ENCODE peak calls at places on chromosomes 1 and 21, in four cellular contexts. One of them, this sample, is unnamed.

GRCh38 chr1:203537806-203538464 is 44.0 kb downstream of the OPTC start:
- DNase-seq in HEK293T: no peak
- DNase-seq in HCEC 1CT: peak; percentile 28
- DNase-seq in ACHN: no peak
- DNase-seq in this sample: no peak

GRCh38 chr1:54583868-54584267 is 35.8 kb downstream of the ACOT11 start:
- DNase-seq in HEK293T: no peak
- DNase-seq in HCEC 1CT: no peak
- DNase-seq in ACHN: no peak
- DNase-seq in this sample: no peak

GRCh38 chr1:183432548-183432875 is 14.3 kb upstream of the NMNAT2 start:
- DNase-seq in HEK293T: no peak
- DNase-seq in HCEC 1CT: peak; percentile 17
- DNase-seq in ACHN: no peak
- DNase-seq in this sample: no peak

GRCh38 chr1:56925193-56925592 is 40.6 kb downstream of the C8B start:
- DNase-seq in HEK293T: no peak
- DNase-seq in HCEC 1CT: no peak
- DNase-seq in ACHN: no peak
- DNase-seq in this sample: no peak

GRCh38 chr1:67211589-67212563 is 45.6 kb downstream of the IL23R start:
- DNase-seq in HEK293T: no peak
- DNase-seq in HCEC 1CT: peak; percentile 4
- DNase-seq in ACHN: peak; percentile 12
- DNase-seq in this sample: peak; percentile 23

GRCh38 chr1:64687725-64688285 is 57.1 kb upstream of the RAVER2 start:
- DNase-seq in HEK293T: no peak
- DNase-seq in HCEC 1CT: peak; percentile 69
- DNase-seq in ACHN: no peak
- DNase-seq in this sample: no peak

GRCh38 chr1:157852476-157852875 is 10.9 kb upstream of the CD5L start:
- DNase-seq in HEK293T: no peak
- DNase-seq in HCEC 1CT: peak; percentile 4
- DNase-seq in ACHN: no peak
- DNase-seq in this sample: no peak

GRCh38 chr1:51421961-51422360 is 91.6 kb upstream of the TTC39A start:
- DNase-seq in HEK293T: peak; percentile 60
- DNase-seq in HCEC 1CT: peak; percentile 66
- DNase-seq in ACHN: peak; percentile 61
- DNase-seq in this sample: no peak

GRCh38 chr1:62181531-62181930 is 13.1 kb upstream of the L1TD1 start:
- DNase-seq in HEK293T: no peak
- DNase-seq in HCEC 1CT: no peak
- DNase-seq in ACHN: no peak
- DNase-seq in this sample: no peak

GRCh38 chr1:207309775-207310273 is 11.7 kb upstream of the CD55 start:
- DNase-seq in HEK293T: no peak
- DNase-seq in HCEC 1CT: peak; percentile 88
- DNase-seq in ACHN: peak; percentile 93
- DNase-seq in this sample: peak; percentile 50

GRCh38 chr1:106620521-106620954 is 435.9 kb upstream of the PRMT6 start:
- DNase-seq in HEK293T: no peak
- DNase-seq in HCEC 1CT: no peak
- DNase-seq in ACHN: peak; percentile 69
- DNase-seq in this sample: no peak

GRCh38 chr1:29195875-29196274 is 14.2 kb upstream of the SRSF4 start:
- DNase-seq in HEK293T: no peak
- DNase-seq in HCEC 1CT: no peak
- DNase-seq in ACHN: no peak
- DNase-seq in this sample: no peak

GRCh38 chr1:3530931-3531818 is 76.7 kb downstream of the ARHGEF16 start:
- DNase-seq in HEK293T: peak; percentile 95
- DNase-seq in HCEC 1CT: no peak
- DNase-seq in ACHN: peak; percentile 79
- DNase-seq in this sample: peak; percentile 87

GRCh38 chr1:8011923-8012858 is 13.9 kb downstream of the ERRFI1 start:
- DNase-seq in HEK293T: no peak
- DNase-seq in HCEC 1CT: no peak
- DNase-seq in ACHN: no peak
- DNase-seq in this sample: no peak

GRCh38 chr1:226034482-226034881 is 28.0 kb upstream of the H3-3A start:
- DNase-seq in HEK293T: no peak
- DNase-seq in HCEC 1CT: peak; percentile 65
- DNase-seq in ACHN: no peak
- DNase-seq in this sample: no peak

GRCh38 chr1:209580577-209580976 is 2.9 kb upstream of the CAMK1G start:
- DNase-seq in HEK293T: no peak
- DNase-seq in HCEC 1CT: peak; percentile 31
- DNase-seq in ACHN: no peak
- DNase-seq in this sample: no peak

GRCh38 chr1:197268012-197268411 is at the start of gene CRB1:
- DNase-seq in HEK293T: peak; percentile 28
- DNase-seq in HCEC 1CT: no peak
- DNase-seq in ACHN: no peak
- DNase-seq in this sample: peak; percentile 80

GRCh38 chr21:39911286-39911685 is 44.0 kb downstream of the PCP4 start:
- DNase-seq in HEK293T: no peak
- DNase-seq in HCEC 1CT: no peak
- DNase-seq in ACHN: peak; percentile 48
- DNase-seq in this sample: peak; percentile 60

GRCh38 chr1:218588555-218589172 is 243.5 kb downstream of the TGFB2 start:
- DNase-seq in HEK293T: no peak
- DNase-seq in HCEC 1CT: no peak
- DNase-seq in ACHN: no peak
- DNase-seq in this sample: no peak

GRCh38 chr1:211415700-211416099 is 76.3 kb downstream of the RD3 start:
- DNase-seq in HEK293T: no peak
- DNase-seq in HCEC 1CT: no peak
- DNase-seq in ACHN: no peak
- DNase-seq in this sample: no peak

GRCh38 chr1:25774921-25775774 is 24.8 kb upstream of the SELENON start:
- DNase-seq in HEK293T: no peak
- DNase-seq in HCEC 1CT: no peak
- DNase-seq in ACHN: no peak
- DNase-seq in this sample: peak; percentile 68

GRCh38 chr1:97340951-97341350 is 579.9 kb downstream of the DPYD start:
- DNase-seq in HEK293T: no peak
- DNase-seq in HCEC 1CT: peak; percentile 71
- DNase-seq in ACHN: peak; percentile 62
- DNase-seq in this sample: no peak

GRCh38 chr1:220808501-220809186 is 21.9 kb downstream of the MTARC1 start:
- DNase-seq in HEK293T: no peak
- DNase-seq in HCEC 1CT: no peak
- DNase-seq in ACHN: no peak
- DNase-seq in this sample: no peak

GRCh38 chr1:26336477-26337205 is 17.3 kb downstream of the CRYBG2 start:
- DNase-seq in HEK293T: peak; percentile 89
- DNase-seq in HCEC 1CT: no peak
- DNase-seq in ACHN: peak; percentile 62
- DNase-seq in this sample: peak; percentile 93

GRCh38 chr1:244989813-244990212 is 125.5 kb upstream of the HNRNPU start:
- DNase-seq in HEK293T: no peak
- DNase-seq in HCEC 1CT: peak; percentile 57
- DNase-seq in ACHN: peak; percentile 33
- DNase-seq in this sample: no peak

GRCh38 chr1:121471517-121471916 is 286.7 kb downstream of the SRGAP2C start:
- DNase-seq in HEK293T: no peak
- DNase-seq in HCEC 1CT: no peak
- DNase-seq in ACHN: no peak
- DNase-seq in this sample: no peak

GRCh38 chr21:35565204-35565611 is 495.1 kb downstream of the SETD4 start:
- DNase-seq in HEK293T: no peak
- DNase-seq in HCEC 1CT: peak; percentile 83
- DNase-seq in ACHN: no peak
- DNase-seq in this sample: no peak

GRCh38 chr1:32073387-32074229 is 869 bp downstream of the TMEM39B start:
- DNase-seq in HEK293T: no peak
- DNase-seq in HCEC 1CT: no peak
- DNase-seq in ACHN: no peak
- DNase-seq in this sample: no peak

GRCh38 chr1:94418664-94419655 is 771 bp downstream of the ABCD3 start:
- DNase-seq in HEK293T: peak; percentile 41
- DNase-seq in HCEC 1CT: peak; percentile 13
- DNase-seq in ACHN: peak; percentile 59
- DNase-seq in this sample: peak; percentile 23

GRCh38 chr1:190579517-190580193 is 102.0 kb upstream of the BRINP3 start:
- DNase-seq in HEK293T: no peak
- DNase-seq in HCEC 1CT: no peak
- DNase-seq in ACHN: peak; percentile 19
- DNase-seq in this sample: no peak

GRCh38 chr1:76433528-76433927 is 359.0 kb downstream of the ST6GALNAC3 start:
- DNase-seq in HEK293T: no peak
- DNase-seq in HCEC 1CT: peak; percentile 64
- DNase-seq in ACHN: no peak
- DNase-seq in this sample: no peak

GRCh38 chr1:235748747-235749146 is 99.2 kb upstream of the GNG4 start:
- DNase-seq in HEK293T: no peak
- DNase-seq in HCEC 1CT: no peak
- DNase-seq in ACHN: no peak
- DNase-seq in this sample: no peak

GRCh38 chr1:218377143-218377660 is 32.1 kb downstream of the TGFB2 start:
- DNase-seq in HEK293T: no peak
- DNase-seq in HCEC 1CT: peak; percentile 96
- DNase-seq in ACHN: peak; percentile 98
- DNase-seq in this sample: no peak

GRCh38 chr1:244837597-244838258 is 2.3 kb downstream of the COX20 start:
- DNase-seq in HEK293T: no peak
- DNase-seq in HCEC 1CT: no peak
- DNase-seq in ACHN: no peak
- DNase-seq in this sample: no peak

GRCh38 chr1:164702216-164702615 is 143.2 kb downstream of the PBX1 start:
- DNase-seq in HEK293T: no peak
- DNase-seq in HCEC 1CT: peak; percentile 44
- DNase-seq in ACHN: peak; percentile 12
- DNase-seq in this sample: no peak

GRCh38 chr1:164928223-164928814 is 369.3 kb downstream of the PBX1 start:
- DNase-seq in HEK293T: no peak
- DNase-seq in HCEC 1CT: no peak
- DNase-seq in ACHN: no peak
- DNase-seq in this sample: no peak

GRCh38 chr1:156475568-156476500 is 24.7 kb downstream of the MEF2D start:
- DNase-seq in HEK293T: no peak
- DNase-seq in HCEC 1CT: peak; percentile 88
- DNase-seq in ACHN: no peak
- DNase-seq in this sample: no peak